ENCODE peak calls at places on chromosomes 6 and 20, in nine cellular contexts. I is stimulated activated effector memory CD8-positive, alpha-beta T cell treated with anti-CD3 and anti-CD28 coated beads, Interleukin-12 subunit alpha, Interleukin-12 subunit beta, amount 100 ng/mL, for 72 hours; O is frontal cortex; F is occipital lobe; S is astrocyte; W is foreskin fibroblast; P is stimulated activated CD4-positive, alpha-beta T cell treated with anti-CD3 and anti-CD28 coated beads, Interleukin-2, amount 100 ng/mL, for 48 hours; L is sigmoid colon; E is GOT3. Y is an unnamed sample.

GRCh38 chr20:21435576-21435975 is 38.2 kb upstream of the NKX2-4 start:
- DNase-seq in O (no peak), P (no peak), W (no peak), F (no peak), L (no peak), I (no peak), E (no peak), S (peak; percentile 49), Y (no peak)

GRCh38 chr6:15504581-15505350 is 158.1 kb downstream of the DTNBP1 start:
- DNase-seq in I (no peak), P (no peak), F (peak; percentile 72), S (peak; percentile 95), E (peak; percentile 20), L (peak; percentile 92), W (peak; percentile 92), O (peak; percentile 61), Y (peak; percentile 74)

GRCh38 chr20:34647737-34648136 is 29.2 kb downstream of the PIGU start:
- DNase-seq in P (no peak), L (no peak), W (no peak), F (no peak), S (no peak), E (no peak), O (no peak), I (no peak), Y (no peak)

GRCh38 chr6:2396856-2397640 is 151.6 kb upstream of the GMDS start:
- DNase-seq in P (no peak), I (no peak), E (no peak), W (peak; percentile 71), S (peak; percentile 83), F (no peak), O (no peak), L (no peak), Y (no peak)

GRCh38 chr6:108455688-108456087 is 105.0 kb upstream of the FOXO3 start:
- DNase-seq in P (no peak), L (no peak), W (no peak), E (no peak), F (no peak), S (no peak), I (no peak), O (no peak), Y (no peak)

GRCh38 chr6:74939309-74939708 is 266.5 kb downstream of the COL12A1 start:
- DNase-seq in S (no peak), O (no peak), L (no peak), F (no peak), I (no peak), E (no peak), P (no peak), W (no peak), Y (no peak)

GRCh38 chr6:157602521-157603288 is 220.3 kb upstream of the SNX9 start:
- DNase-seq in F (no peak), P (no peak), O (no peak), L (no peak), S (no peak), E (no peak), W (no peak), I (no peak), Y (no peak)

GRCh38 chr20:15154070-15154469 is 816.7 kb upstream of the FLRT3 start:
- DNase-seq in L (no peak), P (no peak), I (no peak), E (no peak), O (no peak), S (no peak), F (no peak), W (no peak), Y (no peak)

GRCh38 chr6:34817337-34817910 is 25.5 kb downstream of the BLTP3A start:
- DNase-seq in I (no peak), L (no peak), W (no peak), O (no peak), F (no peak), E (no peak), P (no peak), S (peak; percentile 64), Y (no peak)

GRCh38 chr20:872855-873520 is 39.5 kb downstream of the FAM110A start:
- DNase-seq in E (no peak), I (no peak), P (no peak), O (no peak), F (no peak), S (no peak), W (no peak), L (no peak), Y (no peak)

GRCh38 chr20:4341804-4342560 is 326.6 kb upstream of the RNF24 start:
- DNase-seq in L (no peak), I (no peak), O (no peak), F (no peak), P (no peak), S (peak; percentile 88), W (peak; percentile 69), E (no peak), Y (peak; percentile 34)

GRCh38 chr20:4027590-4028265 is 12.4 kb upstream of the RNF24 start:
- DNase-seq in F (no peak), P (no peak), W (no peak), E (no peak), S (no peak), I (no peak), L (no peak), O (no peak), Y (no peak)

GRCh38 chr6:49054311-49054710 is 408.7 kb downstream of the MMUT start:
- DNase-seq in L (no peak), F (no peak), I (no peak), W (no peak), E (no peak), S (no peak), P (no peak), O (no peak), Y (no peak)

GRCh38 chr6:158353851-158354508 is 41.7 kb downstream of the TULP4 start:
- DNase-seq in P (no peak), W (peak; percentile 34), E (no peak), F (no peak), I (no peak), O (no peak), L (no peak), S (peak; percentile 59), Y (no peak)

GRCh38 chr6:17589402-17590116 is 10.5 kb upstream of the FAM8A1 start:
- DNase-seq in O (no peak), L (no peak), S (peak; percentile 96), W (peak; percentile 77), I (no peak), F (no peak), E (no peak), P (no peak), Y (peak; percentile 92)

GRCh38 chr20:49398401-49399144 is 83.9 kb downstream of the KCNB1 start:
- DNase-seq in S (no peak), F (no peak), I (no peak), E (no peak), L (no peak), W (no peak), O (no peak), P (no peak), Y (no peak)

GRCh38 chr20:11537032-11537431 is 380.7 kb upstream of the BTBD3 start:
- DNase-seq in P (no peak), I (no peak), S (no peak), L (no peak), F (no peak), O (no peak), W (no peak), E (no peak), Y (no peak)

GRCh38 chr6:158149641-158150040 is 18.4 kb downstream of the SERAC1 start:
- DNase-seq in O (no peak), E (no peak), P (no peak), I (no peak), S (peak; percentile 61), W (peak; percentile 67), F (no peak), L (no peak), Y (peak; percentile 60)

GRCh38 chr20:22974354-22974753 is 60.8 kb upstream of the SSTR4 start:
- DNase-seq in W (peak; percentile 4), I (no peak), S (no peak), L (no peak), P (no peak), F (no peak), O (no peak), E (no peak), Y (no peak)

GRCh38 chr6:148648754-148649453 is 97.9 kb upstream of the UST start:
- DNase-seq in S (no peak), E (no peak), F (no peak), I (no peak), O (no peak), P (no peak), L (no peak), W (no peak), Y (no peak)

GRCh38 chr6:47741807-47742206 is 40.0 kb upstream of the OPN5 start:
- DNase-seq in S (peak; percentile 83), I (no peak), F (no peak), E (no peak), W (no peak), P (no peak), O (no peak), L (no peak), Y (no peak)

GRCh38 chr6:3457710-3458605 is 1.1 kb upstream of the SLC22A23 start:
- DNase-seq in I (no peak), F (peak; percentile 48), P (no peak), L (peak; percentile 76), O (peak; percentile 49), E (no peak), W (no peak), S (no peak), Y (no peak)

GRCh38 chr6:137811121-137811911 is 55.7 kb upstream of the TNFAIP3 start:
- DNase-seq in W (peak; percentile 82), E (no peak), I (peak; percentile 47), S (peak; percentile 85), O (no peak), L (peak; percentile 88), P (peak; percentile 72), F (no peak), Y (peak; percentile 72)

GRCh38 chr20:59026904-59027745 is 5.0 kb downstream of the ATP5F1E start:
- DNase-seq in E (no peak), O (no peak), P (no peak), L (no peak), W (no peak), F (no peak), S (no peak), I (no peak), Y (no peak)

GRCh38 chr6:79307321-79308036 is 73.0 kb upstream of the HMGN3 start:
- DNase-seq in I (no peak), L (no peak), P (no peak), E (no peak), F (no peak), O (no peak), W (peak; percentile 25), S (peak; percentile 19), Y (peak; percentile 19)

GRCh38 chr6:160146454-160147145 is 25.0 kb downstream of the SLC22A1 start:
- DNase-seq in E (no peak), O (no peak), P (no peak), F (no peak), I (no peak), S (no peak), L (no peak), W (no peak), Y (no peak)

GRCh38 chr6:160042788-160043301 is 74.0 kb downstream of the IGF2R start:
- DNase-seq in E (no peak), S (peak; percentile 63), O (no peak), L (no peak), I (no peak), F (no peak), W (peak; percentile 62), P (no peak), Y (no peak)

GRCh38 chr6:163207984-163208383 is 206.5 kb upstream of the QKI start:
- DNase-seq in F (no peak), L (no peak), O (no peak), I (no peak), S (no peak), E (no peak), P (no peak), W (no peak), Y (no peak)

GRCh38 chr6:165920896-165921671 is 246.6 kb downstream of the TBXT start:
- DNase-seq in W (no peak), O (no peak), I (no peak), F (no peak), P (no peak), E (no peak), L (no peak), S (no peak), Y (no peak)